ENCODE peak calls at places on chromosomes 16 and 17, in seven cellular contexts. U is activated T-cell treated with anti-CD3 and anti-CD28 coated beads, Interleukin-2, amount 50 U/mL, for 4 hours; O is stimulated activated naive CD8-positive, alpha-beta T cell treated with anti-CD3 and anti-CD28 coated beads, Interleukin-15, amount 100 ng/mL, for 72 hours; I is psoas muscle; L is right cardiac atrium; Y is Right ventricle myocardium inferior; X is activated T-helper 17 cell treated with anti-CD3 and anti-CD28 coated beads, Interleukin-2, amount 50 U/mL, for 72 hours. M is an unnamed sample.

GRCh38 chr17:4858068-4858879 is 25.1 kb downstream of the MINK1 start:
- ATAC-seq in U (no peak), O (no peak), I (peak), L (peak), Y (peak), X (no peak), M (peak)

GRCh38 chr16:80459331-80459777 is 81.4 kb upstream of the DYNLRB2 start:
- ATAC-seq in U (no peak), O (no peak), I (peak), L (peak), Y (peak), X (no peak), M (no peak)

GRCh38 chr16:84081446-84081989 is 35.2 kb downstream of the MBTPS1 start:
- ATAC-seq in U (no peak), O (no peak), I (no peak), L (no peak), Y (no peak), X (no peak), M (no peak)

GRCh38 chr16:71666928-71667707 is 41.1 kb downstream of the MARVELD3 start:
- ATAC-seq in U (no peak), O (no peak), I (no peak), L (no peak), Y (no peak), X (no peak), M (no peak)

GRCh38 chr17:79414063-79414462 is 196.8 kb downstream of the RBFOX3 start:
- ATAC-seq in U (no peak), O (no peak), I (no peak), L (no peak), Y (no peak), X (no peak), M (no peak)

GRCh38 chr16:64287667-64288521 is 834.0 kb downstream of the CDH11 start:
- ATAC-seq in U (no peak), O (no peak), I (no peak), L (peak), Y (peak), X (no peak), M (no peak)

GRCh38 chr17:56898874-56899273 is 15.0 kb downstream of the TRIM25 start:
- ATAC-seq in U (no peak), O (no peak), I (no peak), L (no peak), Y (no peak), X (no peak), M (no peak)

GRCh38 chr16:66240996-66241395 is 125.5 kb upstream of the CDH5 start:
- ATAC-seq in U (no peak), O (no peak), I (no peak), L (peak), Y (no peak), X (no peak), M (no peak)

GRCh38 chr16:17470002-17470870 is 524 bp downstream of the XYLT1 start:
- ATAC-seq in U (peak), O (peak), I (no peak), L (no peak), Y (no peak), X (peak), M (peak)

GRCh38 chr16:52398491-52398960 is 148.4 kb downstream of the TOX3 start:
- ATAC-seq in U (no peak), O (no peak), I (no peak), L (no peak), Y (no peak), X (no peak), M (no peak)

GRCh38 chr17:66524848-66525247 is 222.4 kb downstream of the PRKCA start:
- ATAC-seq in U (peak), O (peak), I (no peak), L (no peak), Y (no peak), X (peak), M (no peak)

GRCh38 chr17:5785867-5786509 is 201.7 kb upstream of the NLRP1 start:
- ATAC-seq in U (no peak), O (no peak), I (no peak), L (no peak), Y (no peak), X (no peak), M (no peak)

GRCh38 chr16:20311548-20311947 is 15.8 kb downstream of the GP2 start:
- ATAC-seq in U (no peak), O (no peak), I (no peak), L (no peak), Y (no peak), X (no peak), M (no peak)

GRCh38 chr16:27240948-27241531 is 27.5 kb downstream of the NSMCE1 start:
- ATAC-seq in U (no peak), O (no peak), I (no peak), L (no peak), Y (no peak), X (no peak), M (peak)

GRCh38 chr16:79336437-79337229 is 263.9 kb downstream of the MAF start:
- ATAC-seq in U (no peak), O (no peak), I (peak), L (no peak), Y (no peak), X (no peak), M (no peak)

GRCh38 chr17:77425791-77426641 is 285.2 kb downstream of the SEC14L1 start:
- ATAC-seq in U (peak), O (peak), I (no peak), L (no peak), Y (no peak), X (peak), M (peak)

GRCh38 chr17:12789075-12789975 is at the start of gene ARHGAP44:
- ATAC-seq in U (peak), O (peak), I (peak), L (peak), Y (peak), X (peak), M (peak)

GRCh38 chr16:46894011-46894672 is 10.0 kb downstream of the GPT2 start:
- ATAC-seq in U (no peak), O (no peak), I (peak), L (peak), Y (peak), X (no peak), M (no peak)

GRCh38 chr16:88532434-88533241 is 37.6 kb upstream of the ZC3H18 start:
- ATAC-seq in U (no peak), O (peak), I (no peak), L (no peak), Y (no peak), X (no peak), M (no peak)

GRCh38 chr17:38893113-38893512 is 23.3 kb downstream of the LASP1 start:
- ATAC-seq in U (peak), O (peak), I (no peak), L (no peak), Y (no peak), X (no peak), M (no peak)

GRCh38 chr17:27764589-27764988 is 35.7 kb downstream of the NOS2 start:
- ATAC-seq in U (no peak), O (no peak), I (peak), L (no peak), Y (no peak), X (no peak), M (no peak)

GRCh38 chr17:20271016-20271610 is 196.2 kb downstream of the LGALS9B start:
- ATAC-seq in U (no peak), O (no peak), I (no peak), L (no peak), Y (no peak), X (peak), M (no peak)

GRCh38 chr17:72520665-72521303 is 400.0 kb downstream of the SOX9 start:
- ATAC-seq in U (no peak), O (no peak), I (no peak), L (no peak), Y (no peak), X (no peak), M (no peak)

GRCh38 chr17:64297467-64298088 is 34.5 kb upstream of the TEX2 start:
- ATAC-seq in U (no peak), O (no peak), I (no peak), L (no peak), Y (no peak), X (no peak), M (no peak)

GRCh38 chr16:88766975-88767374 is 18.0 kb downstream of the PIEZO1 start:
- ATAC-seq in U (no peak), O (no peak), I (no peak), L (no peak), Y (no peak), X (no peak), M (no peak)

GRCh38 chr16:89460556-89460955 is 29.8 kb downstream of the ANKRD11 start:
- ATAC-seq in U (no peak), O (no peak), I (no peak), L (no peak), Y (no peak), X (no peak), M (no peak)

GRCh38 chr17:66964930-66965800 is 658 bp downstream of the CACNG4 start:
- ATAC-seq in U (peak), O (peak), I (peak), L (peak), Y (no peak), X (no peak), M (peak)

GRCh38 chr17:31859487-31860008 is 504 bp upstream of the COPRS start:
- ATAC-seq in U (no peak), O (no peak), I (no peak), L (no peak), Y (no peak), X (no peak), M (peak)

GRCh38 chr17:80870401-80870800 is 121.2 kb upstream of the CHMP6 start:
- ATAC-seq in U (peak), O (peak), I (no peak), L (no peak), Y (no peak), X (peak), M (no peak)

GRCh38 chr16:81539009-81539820 is 94.6 kb downstream of the CMIP start:
- ATAC-seq in U (no peak), O (no peak), I (no peak), L (no peak), Y (no peak), X (no peak), M (peak)

GRCh38 chr17:37884516-37884915 is 39.7 kb upstream of the TBC1D3K start:
- ATAC-seq in U (no peak), O (no peak), I (no peak), L (no peak), Y (no peak), X (no peak), M (no peak)

GRCh38 chr16:77579283-77579985 is 142.9 kb upstream of the NUDT7 start:
- ATAC-seq in U (no peak), O (no peak), I (no peak), L (no peak), Y (no peak), X (no peak), M (no peak)

GRCh38 chr17:5381542-5381941 is 37.9 kb downstream of the NUP88 start:
- ATAC-seq in U (no peak), O (peak), I (peak), L (no peak), Y (no peak), X (no peak), M (no peak)

GRCh38 chr17:41913798-41914197 is 5.0 kb downstream of the ACLY start:
- ATAC-seq in U (no peak), O (no peak), I (no peak), L (no peak), Y (no peak), X (no peak), M (no peak)

M was measured in SK-N-SH treated with all-trans-retinoic acid at 6 μM for 48 hours.